ENCODE peak calls at places on chromosomes 4 and X, in seven cellular contexts. E is GM23248, T is ovary, Z is right atrium auricular region, U is fibroblast of lung, D is astrocyte of the spinal cord, W is epithelial cell of esophagus. V is an unnamed sample.

GRCh38 chrX:69024931-69025330 is 140.3 kb downstream of the PJA1 start:
- DNase-seq in E (peak), T (peak), Z (peak), U (peak), D (peak), W (peak), V (peak)

GRCh38 chr4:138650917-138651564 is 364.5 kb upstream of the NOCT start:
- DNase-seq in E (peak), T (no peak), Z (no peak), U (peak), D (peak), W (peak), V (peak)

GRCh38 chr4:4658051-4658450 is 116.2 kb upstream of the STX18 start:
- DNase-seq in E (no peak), T (no peak), Z (no peak), U (peak), D (no peak), W (no peak), V (no peak)

GRCh38 chr4:1265351-1265750 is 16.4 kb upstream of the CTBP1 start:
- DNase-seq in E (no peak), T (no peak), Z (no peak), U (no peak), D (no peak), W (no peak), V (no peak)

GRCh38 chr4:161252520-161253141 is 911.2 kb downstream of the FSTL5 start:
- DNase-seq in E (peak), T (no peak), Z (no peak), U (peak), D (peak), W (peak), V (peak)

GRCh38 chrX:1484638-1485019 is 31.9 kb upstream of the ASMTL start:
- DNase-seq in E (no peak), T (no peak), Z (no peak), U (no peak), D (no peak), W (no peak), V (no peak)

GRCh38 chr4:139655116-139655515 is 10.5 kb upstream of the MGST2 start:
- DNase-seq in E (peak), T (no peak), Z (no peak), U (peak), D (peak), W (peak), V (peak)

GRCh38 chr4:6157926-6158325 is 42.4 kb downstream of the JAKMIP1 start:
- DNase-seq in E (no peak), T (no peak), Z (no peak), U (no peak), D (no peak), W (no peak), V (no peak)

GRCh38 chr4:647481-647880 is 22.1 kb downstream of the PDE6B start:
- DNase-seq in E (no peak), T (no peak), Z (no peak), U (no peak), D (no peak), W (no peak), V (no peak)

GRCh38 chrX:148659481-148659880 is 159.1 kb downstream of the AFF2 start:
- DNase-seq in E (no peak), T (no peak), Z (no peak), U (peak), D (peak), W (no peak), V (no peak)

DNA sequence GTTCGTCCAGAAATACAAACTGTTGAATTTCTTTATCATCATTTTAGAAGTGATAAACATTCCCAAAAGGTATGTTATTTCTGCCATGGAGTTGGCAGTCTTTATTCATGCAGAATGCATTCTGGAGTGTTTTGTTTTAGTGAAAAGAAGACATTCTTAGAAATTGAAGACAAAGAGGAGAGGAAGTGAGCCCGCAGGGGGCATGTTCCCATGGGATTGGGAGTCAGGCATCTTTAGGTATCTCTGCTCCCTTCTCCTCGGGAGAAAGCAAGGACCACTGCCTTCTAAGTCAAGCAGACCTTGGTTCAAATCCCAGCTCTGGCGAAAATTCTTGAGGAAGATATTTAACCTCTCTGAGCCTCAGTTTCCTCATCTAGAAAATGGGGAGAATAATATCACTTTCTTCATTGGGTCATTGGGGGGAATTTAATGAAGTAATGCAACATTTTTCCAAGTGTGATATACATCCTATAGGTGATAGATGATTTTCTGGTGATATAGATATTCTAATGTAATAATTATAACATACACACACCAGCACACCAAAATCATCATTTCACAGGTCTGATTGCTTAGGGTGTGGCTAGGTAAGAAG is 26.5 kb upstream of the CHRNA9 start:
- DNase-seq in E (no peak), T (no peak), Z (no peak), U (no peak), D (no peak), W (no peak), V (no peak)
- H3K4me3 ChIP-seq in E (no peak), T (no peak), Z (no peak), U (no peak), D (no peak), W (no peak), V (no peak)

GRCh38 chr4:150082241-150082640 is 4.0 kb downstream of the DCLK2 start:
- DNase-seq in E (no peak), T (no peak), Z (no peak), U (no peak), D (no peak), W (no peak), V (no peak)
- H3K4me3 ChIP-seq in E (no peak), T (no peak), Z (no peak), U (no peak), D (no peak), W (no peak), V (no peak)

DNA sequence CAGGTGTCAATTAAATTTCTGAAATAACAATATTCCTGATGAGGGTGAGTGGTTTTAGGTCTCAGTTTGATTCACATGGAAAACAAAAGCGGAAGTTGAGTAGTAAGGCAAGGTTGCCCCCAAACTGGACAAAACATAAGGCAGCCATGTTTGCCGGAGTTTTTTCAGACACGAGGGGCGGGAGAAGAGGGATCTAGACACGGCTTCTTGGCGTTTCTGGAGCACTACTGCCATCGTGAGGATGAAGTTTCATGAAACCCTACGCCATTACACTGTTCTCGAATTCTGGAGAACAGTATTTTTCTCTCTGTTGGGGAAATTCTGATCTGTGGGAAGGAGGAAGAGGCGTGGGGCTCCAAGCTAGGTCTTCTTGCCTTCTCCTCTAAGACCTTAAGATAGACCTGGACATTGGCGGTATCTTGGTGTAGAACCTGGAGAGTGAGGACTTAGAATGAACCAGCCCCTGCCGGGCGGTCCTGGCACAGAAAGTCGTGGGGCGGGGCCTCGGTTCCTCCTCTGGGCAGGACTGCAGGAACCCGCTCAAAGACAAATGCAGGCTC is 160.3 kb downstream of the OR13H1 start:
- DNase-seq in E (peak), T (peak), Z (peak), U (peak), D (peak), W (no peak), V (no peak)
- H3K4me3 ChIP-seq in E (no peak), T (peak), Z (peak), U (no peak), D (peak), W (no peak), V (no peak)

GRCh38 chr4:168795346-168795745 is 214.7 kb downstream of the CBR4 start:
- DNase-seq in E (no peak), T (no peak), Z (no peak), U (no peak), D (no peak), W (no peak), V (no peak)

GRCh38 chr4:168796362-168797106 is 213.5 kb downstream of the CBR4 start:
- DNase-seq in E (peak), T (no peak), Z (no peak), U (peak), D (peak), W (peak), V (peak)

GRCh38 chr4:168794881-168795280 is 215.2 kb downstream of the CBR4 start:
- DNase-seq in E (no peak), T (no peak), Z (no peak), U (no peak), D (no peak), W (no peak), V (no peak)

GRCh38 chr4:168797738-168798375 is 212.2 kb downstream of the CBR4 start:
- DNase-seq in E (no peak), T (no peak), Z (no peak), U (no peak), D (no peak), W (no peak), V (no peak)

GRCh38 chr4:168797176-168797575 is 212.9 kb downstream of the CBR4 start:
- DNase-seq in E (peak), T (no peak), Z (no peak), U (peak), D (peak), W (peak), V (peak)
- H3K4me3 ChIP-seq in E (no peak), T (no peak), Z (no peak), U (no peak), D (no peak), W (no peak), V (no peak)

GRCh38 chr4:76897522-76898384 is at the start of gene SOWAHB:
- DNase-seq in E (peak), T (no peak), Z (no peak), U (no peak), D (no peak), W (peak), V (peak)
- H3K4me3 ChIP-seq in E (peak), T (peak), Z (peak), U (peak), D (peak), W (peak), V (peak)

V was measured in bronchial epithelial cell.